ENCODE peak calls at places on chromosomes 13 and 19, in six cellular contexts. E, C, Q, J, T and W are unnamed samples.

GRCh38 chr13:33204130-33204927 is 81.2 kb downstream of the STARD13 start:
- DNase-seq in E (no peak), C (peak), Q (no peak), J (peak), T (no peak), W (peak)

GRCh38 chr13:77274126-77274525 is 52.8 kb downstream of the MYCBP2 start:
- DNase-seq in E (no peak), C (no peak), Q (no peak), J (no peak), T (no peak), W (no peak)

GRCh38 chr19:51702103-51702753 is 9.1 kb downstream of the SPACA6 start:
- DNase-seq in E (peak), C (peak), Q (peak), J (peak), T (peak), W (peak)

GRCh38 chr19:52600639-52601024 is 30.5 kb downstream of the ZNF701 start:
- DNase-seq in E (no peak), C (peak), Q (no peak), J (no peak), T (no peak), W (no peak)

GRCh38 chr19:13005861-13006370 is 10.6 kb downstream of the NFIX start:
- DNase-seq in E (no peak), C (peak), Q (no peak), J (no peak), T (no peak), W (no peak)

GRCh38 chr13:28641600-28641926 is 17.4 kb upstream of the POMP start:
- DNase-seq in E (no peak), C (no peak), Q (no peak), J (peak), T (no peak), W (peak)

GRCh38 chr19:46714523-46715106 is 2.3 kb downstream of the PRKD2 start:
- DNase-seq in E (no peak), C (no peak), Q (no peak), J (no peak), T (no peak), W (peak)

GRCh38 chr19:32367948-32368536 is 22.6 kb downstream of the ZNF507 start:
- DNase-seq in E (no peak), C (peak), Q (no peak), J (no peak), T (no peak), W (no peak)

GRCh38 chr19:8426283-8426682 is 13.2 kb downstream of the MARCHF2 start:
- DNase-seq in E (no peak), C (no peak), Q (no peak), J (no peak), T (no peak), W (no peak)

GRCh38 chr19:54109651-54110050 is 5.8 kb downstream of the TFPT start:
- DNase-seq in E (no peak), C (no peak), Q (no peak), J (no peak), T (no peak), W (no peak)

GRCh38 chr13:44188257-44188656 is 185.4 kb upstream of the SERP2 start:
- DNase-seq in E (peak), C (no peak), Q (no peak), J (peak), T (no peak), W (peak)

GRCh38 chr13:63435668-63436275 is 2020.1 kb upstream of the PCDH20 start:
- DNase-seq in E (peak), C (no peak), Q (no peak), J (peak), T (no peak), W (peak)

GRCh38 chr13:29905845-29906244 is 55.4 kb upstream of the UBL3 start:
- DNase-seq in E (peak), C (no peak), Q (no peak), J (peak), T (no peak), W (peak)

GRCh38 chr13:99307648-99308339 is 595 bp upstream of the GPR183 start:
- DNase-seq in E (peak), C (peak), Q (peak), J (peak), T (no peak), W (peak)

GRCh38 chr13:98214008-98214643 is 37.1 kb upstream of the RNF113B start:
- DNase-seq in E (peak), C (peak), Q (no peak), J (peak), T (no peak), W (peak)

GRCh38 chr13:59914556-59914955 is 249.2 kb downstream of the DIAPH3 start:
- DNase-seq in E (no peak), C (no peak), Q (no peak), J (peak), T (no peak), W (no peak)

GRCh38 chr13:36887758-36888521 is 32.1 kb downstream of the SMAD9 start:
- DNase-seq in E (no peak), C (peak), Q (no peak), J (no peak), T (peak), W (no peak)

GRCh38 chr19:44553478-44554171 is 24.1 kb upstream of the CEACAM20 start:
- DNase-seq in E (no peak), C (no peak), Q (no peak), J (peak), T (no peak), W (no peak)

GRCh38 chr13:75324413-75324940 is 157.5 kb downstream of the TBC1D4 start:
- DNase-seq in E (no peak), C (no peak), Q (no peak), J (no peak), T (no peak), W (no peak)

GRCh38 chr13:43879323-43880181 is at the start of the genes CCDC122 and LACC1:
- DNase-seq in E (peak), C (peak), Q (peak), J (peak), T (peak), W (peak)

GRCh38 chr13:43830481-43830873 is 43.7 kb upstream of the ENOX1 start:
- DNase-seq in E (peak), C (no peak), Q (no peak), J (peak), T (no peak), W (peak)

GRCh38 chr13:93326427-93326826 is 99.8 kb downstream of the GPC6 start:
- DNase-seq in E (no peak), C (no peak), Q (no peak), J (no peak), T (no peak), W (no peak)

GRCh38 chr13:98298599-98298998 is 121.5 kb upstream of the RNF113B start:
- DNase-seq in E (no peak), C (no peak), Q (no peak), J (no peak), T (no peak), W (no peak)

GRCh38 chr13:110913322-110913721 is 1.5 kb downstream of the ANKRD10 start:
- DNase-seq in E (peak), C (peak), Q (peak), J (peak), T (peak), W (peak)

GRCh38 chr19:17725422-17726078 is 6.3 kb downstream of the MAP1S start:
- DNase-seq in E (no peak), C (no peak), Q (no peak), J (no peak), T (peak), W (no peak)
- TF ChIP-seq CTCF in E (peak), C (no peak), Q (peak), J (peak), T (peak), W (peak)

GRCh38 chr19:34867631-34868030 is 59.1 kb upstream of the ZNF30 start:
- DNase-seq in E (no peak), C (no peak), Q (no peak), J (no peak), T (no peak), W (no peak)
- H3K4me3 ChIP-seq in E (no peak), C (no peak), Q (no peak), J (no peak), T (no peak), W (no peak)

GRCh38 chr13:87280139-87280538 is 391.0 kb upstream of the SLITRK5 start:
- DNase-seq in E (peak), C (no peak), Q (no peak), J (no peak), T (no peak), W (no peak)
- TF ChIP-seq CTCF in E (peak), C (no peak), Q (no peak), J (no peak), T (peak), W (peak)

GRCh38 chr13:87535911-87536310 is 135.3 kb upstream of the SLITRK5 start:
- DNase-seq in E (peak), C (no peak), Q (no peak), J (no peak), T (no peak), W (no peak)

GRCh38 chr13:87537946-87538345 is 133.2 kb upstream of the SLITRK5 start:
- DNase-seq in E (no peak), C (no peak), Q (no peak), J (no peak), T (no peak), W (no peak)

GRCh38 chr13:87536499-87536898 is 134.7 kb upstream of the SLITRK5 start:
- DNase-seq in E (no peak), C (no peak), Q (no peak), J (no peak), T (no peak), W (no peak)

GRCh38 chr13:87538366-87539052 is 132.7 kb upstream of the SLITRK5 start:
- DNase-seq in E (no peak), C (peak), Q (no peak), J (no peak), T (no peak), W (no peak)

GRCh38 chr13:87536899-87537298 is 134.3 kb upstream of the SLITRK5 start:
- DNase-seq in E (no peak), C (no peak), Q (no peak), J (no peak), T (no peak), W (no peak)
- H3K4me3 ChIP-seq in E (no peak), C (no peak), Q (no peak), J (no peak), T (no peak), W (no peak)

DNA sequence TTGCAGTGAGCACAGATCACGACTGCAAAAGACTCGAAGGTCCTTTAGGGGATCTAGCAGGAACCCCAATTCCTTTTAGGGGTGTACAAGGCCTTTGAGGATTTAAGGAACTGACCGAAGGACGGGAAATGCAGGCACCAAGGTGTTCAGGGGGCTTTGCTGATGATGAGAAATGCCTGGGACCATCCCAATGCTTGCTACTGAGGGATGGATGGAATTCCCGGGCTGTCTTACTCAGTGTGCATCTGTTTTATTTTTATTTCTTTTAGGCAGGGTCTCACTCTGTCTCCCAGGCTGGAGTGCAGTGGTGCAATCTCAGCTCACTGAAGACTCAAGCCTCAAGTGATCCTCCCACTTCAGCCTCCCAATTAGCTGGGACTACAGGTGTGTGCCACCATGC is 11.3 kb downstream of the PRR22 start:
- DNase-seq in E (no peak), C (no peak), Q (no peak), J (no peak), T (no peak), W (no peak)
- TF ChIP-seq CTCF in E (no peak), C (no peak), Q (no peak), J (no peak), T (no peak), W (no peak)

GRCh38 chr19:34362679-34363069 is 2.3 kb upstream of the GPI start:
- DNase-seq in E (no peak), C (no peak), Q (no peak), J (no peak), T (no peak), W (no peak)
- H3K4me3 ChIP-seq in E (no peak), C (no peak), Q (no peak), J (no peak), T (no peak), W (no peak)

GRCh38 chr13:40629678-40630384 is 36.6 kb downstream of the FOXO1 start:
- DNase-seq in E (no peak), C (no peak), Q (no peak), J (no peak), T (no peak), W (no peak)

GRCh38 chr13:40626977-40627376 is 39.5 kb downstream of the FOXO1 start:
- DNase-seq in E (no peak), C (no peak), Q (no peak), J (no peak), T (no peak), W (no peak)

GRCh38 chr13:40624338-40624737 is 42.1 kb downstream of the FOXO1 start:
- DNase-seq in E (no peak), C (no peak), Q (no peak), J (peak), T (no peak), W (peak)

GRCh38 chr13:40622761-40623160 is 43.7 kb downstream of the FOXO1 start:
- DNase-seq in E (no peak), C (no peak), Q (no peak), J (no peak), T (peak), W (no peak)

DNA sequence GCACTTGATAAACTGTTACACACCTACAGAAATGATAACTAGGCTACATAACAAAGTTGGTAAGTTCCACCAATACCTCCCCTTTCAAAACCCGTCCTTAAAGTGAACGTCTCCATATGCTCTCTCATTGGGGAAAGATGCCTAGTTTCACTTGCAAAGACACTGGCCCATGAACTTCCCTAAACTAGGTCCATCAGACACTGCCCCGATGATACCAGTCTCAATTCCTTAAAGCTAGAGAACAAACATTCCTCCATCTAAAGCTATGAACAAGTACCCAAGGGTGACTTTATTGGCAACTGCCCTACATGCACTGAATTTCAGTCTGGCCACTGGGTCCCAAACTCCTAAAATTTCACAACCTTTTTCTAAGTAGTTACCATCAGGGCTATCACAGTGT is 39.9 kb downstream of the FOXO1 start:
- DNase-seq in E (no peak), C (no peak), Q (no peak), J (no peak), T (no peak), W (no peak)
- TF ChIP-seq CTCF in E (no peak), C (no peak), Q (no peak), J (no peak), T (no peak), W (no peak)

DNA sequence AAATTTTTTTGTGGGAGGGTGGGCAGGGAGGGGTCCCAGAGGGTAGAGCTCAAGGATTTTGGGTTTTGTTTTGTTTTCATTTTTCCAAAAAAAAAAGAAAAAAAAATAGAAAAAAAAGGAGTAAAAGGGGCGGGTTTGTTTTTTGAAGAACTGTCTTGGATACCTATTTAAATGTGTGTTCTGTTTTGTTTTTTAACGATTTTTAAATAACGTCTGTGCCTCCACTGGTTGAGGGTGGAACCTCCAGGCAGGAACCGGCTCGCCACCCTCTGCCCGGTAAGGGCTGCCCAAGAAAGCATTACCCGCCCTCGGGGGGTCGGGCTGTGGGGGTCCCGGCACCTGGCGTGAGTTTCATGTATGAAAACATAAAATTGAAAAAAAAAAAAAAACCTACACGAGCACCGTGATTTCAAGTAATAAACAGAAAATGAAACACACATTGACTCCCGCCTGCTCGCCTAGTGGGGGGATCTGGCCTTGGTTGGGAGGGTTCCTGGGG is 10.4 kb downstream of the MIDN start:
- DNase-seq in E (no peak), C (no peak), Q (no peak), J (no peak), T (no peak), W (no peak)
- H3K4me3 ChIP-seq in E (no peak), C (no peak), Q (no peak), J (no peak), T (no peak), W (no peak)

GRCh38 chr19:57465680-57466381 is 8.9 kb upstream of the VN1R1 start:
- DNase-seq in E (peak), C (no peak), Q (no peak), J (peak), T (peak), W (peak)
- TF ChIP-seq CTCF in E (peak), C (no peak), Q (peak), J (peak), T (peak), W (peak)